ENCODE peak calls at places on chromosome 18, in seven cellular contexts. H is KBM-7, R is fibroblast of mammary gland, M is M059J, K is A172, T is gastrocnemius medialis, P is anterior cingulate cortex. Z is an unnamed sample.
A peak's percentile ranks its signal among the peaks of the same experiment; 100 is the strongest.

GRCh38 chr18:40413160-40413559 is 1541.9 kb upstream of the PIK3C3 start:
- DNase-seq in H (peak; percentile 11), R (peak; percentile 37), M (peak; percentile 58), K (peak; percentile 49), T (no peak), P (no peak), Z (peak; percentile 56)

GRCh38 chr18:25190468-25190867 is 161.5 kb downstream of the ZNF521 start:
- DNase-seq in H (no peak), R (no peak), M (peak; percentile 35), K (no peak), T (no peak), P (no peak), Z (no peak)

GRCh38 chr18:8800445-8800844 is 95.1 kb downstream of the MTCL1 start:
- DNase-seq in H (no peak), R (peak; percentile 96), M (peak; percentile 99), K (peak; percentile 99), T (no peak), P (no peak), Z (peak; percentile 99)

GRCh38 chr18:3062798-3063563 is 50.0 kb upstream of the LPIN2 start:
- DNase-seq in H (peak; percentile 62), R (peak; percentile 49), M (peak; percentile 38), K (no peak), T (peak; percentile 54), P (no peak), Z (peak; percentile 36)

GRCh38 chr18:58723810-58724602 is 52.7 kb downstream of the MALT1 start:
- DNase-seq in H (no peak), R (peak; percentile 51), M (no peak), K (no peak), T (peak; percentile 46), P (no peak), Z (peak; percentile 37)

GRCh38 chr18:76467371-76468190 is 27.5 kb downstream of the ZNF516 start:
- DNase-seq in H (peak; percentile 81), R (peak; percentile 54), M (no peak), K (no peak), T (no peak), P (no peak), Z (peak; percentile 27)

GRCh38 chr18:3269900-3270299 is 8.0 kb downstream of the MYL12B start:
- DNase-seq in H (no peak), R (no peak), M (no peak), K (no peak), T (no peak), P (no peak), Z (no peak)

GRCh38 chr18:54604211-54604610 is 13.2 kb downstream of the DYNAP start:
- DNase-seq in H (no peak), R (no peak), M (no peak), K (no peak), T (no peak), P (no peak), Z (no peak)

GRCh38 chr18:46068763-46069162 is 3.3 kb downstream of the PSTPIP2 start:
- DNase-seq in H (no peak), R (no peak), M (no peak), K (no peak), T (no peak), P (no peak), Z (no peak)

GRCh38 chr18:58733866-58734265 is 62.6 kb downstream of the MALT1 start:
- DNase-seq in H (no peak), R (no peak), M (no peak), K (no peak), T (no peak), P (no peak), Z (no peak)

GRCh38 chr18:61201516-61201915 is 131.7 kb upstream of the CDH20 start:
- DNase-seq in H (no peak), R (no peak), M (no peak), K (no peak), T (no peak), P (no peak), Z (peak; percentile 2)

GRCh38 chr18:7272268-7273049 is 41.6 kb downstream of the LRRC30 start:
- DNase-seq in H (peak; percentile 21), R (peak; percentile 75), M (peak; percentile 55), K (peak; percentile 34), T (peak; percentile 56), P (peak; percentile 7), Z (peak; percentile 86)

GRCh38 chr18:9712606-9713005 is 4.5 kb downstream of the RAB31 start:
- DNase-seq in H (no peak), R (no peak), M (peak; percentile 42), K (no peak), T (no peak), P (no peak), Z (peak; percentile 52)

GRCh38 chr18:29160123-29160522 is 983.2 kb upstream of the CDH2 start:
- DNase-seq in H (no peak), R (no peak), M (no peak), K (peak; percentile 32), T (no peak), P (no peak), Z (no peak)

GRCh38 chr18:77141401-77142118 is 9.0 kb upstream of the MBP start:
- DNase-seq in H (no peak), R (no peak), M (no peak), K (no peak), T (no peak), P (no peak), Z (no peak)

GRCh38 chr18:2964349-2965010 is 48.5 kb downstream of the LPIN2 start:
- DNase-seq in H (no peak), R (no peak), M (peak; percentile 6), K (no peak), T (no peak), P (no peak), Z (no peak)

GRCh38 chr18:36589857-36590543 is 238.8 kb downstream of the TPGS2 start:
- DNase-seq in H (no peak), R (peak; percentile 20), M (peak; percentile 76), K (peak; percentile 37), T (no peak), P (no peak), Z (peak; percentile 66)

GRCh38 chr18:23958036-23958435 is 56.5 kb upstream of the TTC39C start:
- DNase-seq in H (no peak), R (peak; percentile 38), M (no peak), K (no peak), T (peak; percentile 63), P (no peak), Z (peak; percentile 52)

GRCh38 chr18:44715841-44716240 is 35.2 kb downstream of the SETBP1 start:
- DNase-seq in H (no peak), R (no peak), M (no peak), K (no peak), T (no peak), P (no peak), Z (peak; percentile 56)

GRCh38 chr18:67380867-67381266 is 135.7 kb downstream of the DSEL start:
- DNase-seq in H (no peak), R (no peak), M (no peak), K (no peak), T (no peak), P (no peak), Z (no peak)

GRCh38 chr18:3454365-3455089 is 4.6 kb downstream of the TGIF1 start:
- DNase-seq in H (peak; percentile 72), R (peak; percentile 73), M (peak; percentile 66), K (peak; percentile 74), T (peak; percentile 30), P (no peak), Z (peak; percentile 73)